ENCODE peak calls at places on chromosome 14, in eight cellular contexts. E, Z, S, M, I, K, N and L are unnamed samples.

GRCh38 chr14:87934185-87934584 is 58.8 kb downstream of the GALC start:
- DNase-seq in N (no peak), Z (no peak), I (no peak), K (no peak), S (no peak), E (no peak), M (no peak), L (no peak)

GRCh38 chr14:105093426-105094192 is 28.4 kb upstream of the GPR132 start:
- DNase-seq in M (peak; percentile 88), K (no peak), I (peak; percentile 81), S (peak; percentile 83), E (peak; percentile 93), N (peak; percentile 94), Z (peak; percentile 76), L (peak; percentile 67)

GRCh38 chr14:61139006-61139599 is 142.0 kb downstream of the TMEM30B start:
- DNase-seq in E (no peak), M (no peak), K (no peak), N (no peak), Z (no peak), I (no peak), S (no peak), L (no peak)

GRCh38 chr14:101444116-101444515 is 117.2 kb upstream of the DIO3 start:
- DNase-seq in N (no peak), E (no peak), M (no peak), K (no peak), I (no peak), S (peak; percentile 37), Z (no peak), L (no peak)

GRCh38 chr14:85533821-85534271 is 3.9 kb downstream of the FLRT2 start:
- DNase-seq in M (no peak), S (peak; percentile 35), K (no peak), Z (no peak), I (no peak), E (no peak), N (peak; percentile 61), L (peak; percentile 21)

GRCh38 chr14:89324501-89325298 is 92.3 kb downstream of the FOXN3 start:
- DNase-seq in K (no peak), Z (no peak), S (no peak), M (no peak), E (no peak), I (no peak), N (no peak), L (no peak)

GRCh38 chr14:52553671-52554575 is 1.3 kb downstream of the GPR137C start:
- DNase-seq in E (peak; percentile 96), N (peak; percentile 93), I (peak; percentile 86), Z (peak; percentile 88), S (peak; percentile 76), K (peak; percentile 5), M (peak; percentile 91), L (peak; percentile 90)

GRCh38 chr14:69716483-69717187 is 50.3 kb upstream of the SRSF5 start:
- DNase-seq in K (no peak), Z (no peak), I (peak; percentile 70), S (peak; percentile 97), M (peak; percentile 28), N (no peak), E (no peak), L (no peak)

GRCh38 chr14:68853749-68854148 is 60.9 kb upstream of the ZFP36L1 start:
- DNase-seq in Z (no peak), M (no peak), I (no peak), E (no peak), K (no peak), S (no peak), N (no peak), L (no peak)

GRCh38 chr14:42869681-42870080 is 1263.0 kb downstream of the LRFN5 start:
- DNase-seq in E (no peak), S (peak; percentile 6), M (no peak), N (no peak), Z (no peak), K (no peak), I (no peak), L (no peak)

GRCh38 chr14:69571879-69572633 is 2.6 kb downstream of the CCDC177 start:
- DNase-seq in M (peak; percentile 27), S (peak; percentile 53), E (no peak), K (no peak), N (no peak), Z (no peak), I (no peak), L (peak; percentile 52)

GRCh38 chr14:55915464-55915863 is 202.7 kb upstream of the PELI2 start:
- DNase-seq in E (no peak), M (no peak), K (no peak), Z (no peak), I (no peak), S (no peak), N (no peak), L (no peak)

GRCh38 chr14:104382361-104383087 is 197.0 kb upstream of the C14orf180 start:
- DNase-seq in E (peak; percentile 64), K (no peak), N (peak; percentile 53), Z (no peak), S (no peak), M (no peak), I (no peak), L (no peak)

GRCh38 chr14:56002876-56003625 is 115.2 kb upstream of the PELI2 start:
- DNase-seq in E (peak; percentile 74), I (no peak), Z (no peak), K (no peak), S (no peak), N (no peak), M (no peak), L (no peak)

GRCh38 chr14:73935666-73936065 is 14.2 kb downstream of the FAM161B start:
- DNase-seq in E (no peak), M (no peak), I (no peak), Z (no peak), K (no peak), N (no peak), S (no peak), L (no peak)

GRCh38 chr14:95040723-95041476 is 116.4 kb downstream of the DICER1 start:
- DNase-seq in S (no peak), Z (no peak), E (peak; percentile 32), M (no peak), K (no peak), N (peak; percentile 16), I (no peak), L (no peak)

GRCh38 chr14:80223696-80224465 is 12.6 kb upstream of the DIO2 start:
- DNase-seq in K (no peak), S (no peak), M (no peak), I (no peak), Z (no peak), E (no peak), N (no peak), L (no peak)

GRCh38 chr14:91269076-91269991 is 24.8 kb upstream of the GPR68 start:
- DNase-seq in S (no peak), K (no peak), I (no peak), Z (peak; percentile 35), M (peak; percentile 39), E (no peak), N (no peak), L (peak; percentile 69)
- H3K36me3 ChIP-seq in S (no peaks in the 10 kb centered on the region), K (peaks cover 6% of the 10 kb centered on the region), I (no peaks in the 10 kb centered on the region), Z (no peaks in the 10 kb centered on the region), M (peaks cover 6% of the 10 kb centered on the region), E (no peaks in the 10 kb centered on the region), N (no peaks in the 10 kb centered on the region), L (no peaks in the 10 kb centered on the region)

GRCh38 chr14:93977171-93977570 is 801 bp upstream of the ASB2 start:
- DNase-seq in K (no peak), N (no peak), M (no peak), S (no peak), E (no peak), I (no peak), Z (no peak), L (no peak)

GRCh38 chr14:93974833-93975232 is 1.5 kb downstream of the ASB2 start:
- DNase-seq in N (peak; percentile 77), Z (peak; percentile 50), I (no peak), K (no peak), E (no peak), M (no peak), S (no peak), L (no peak)

GRCh38 chr14:93977790-93978581 is 1.6 kb upstream of the ASB2 start:
- DNase-seq in I (no peak), E (no peak), Z (no peak), K (no peak), M (peak; percentile 54), S (peak; percentile 42), N (no peak), L (no peak)

GRCh38 chr14:93975791-93976476 is 436 bp downstream of the ASB2 start:
- DNase-seq in E (no peak), K (no peak), M (no peak), N (no peak), I (no peak), S (no peak), Z (no peak), L (peak; percentile 67)

DNA sequence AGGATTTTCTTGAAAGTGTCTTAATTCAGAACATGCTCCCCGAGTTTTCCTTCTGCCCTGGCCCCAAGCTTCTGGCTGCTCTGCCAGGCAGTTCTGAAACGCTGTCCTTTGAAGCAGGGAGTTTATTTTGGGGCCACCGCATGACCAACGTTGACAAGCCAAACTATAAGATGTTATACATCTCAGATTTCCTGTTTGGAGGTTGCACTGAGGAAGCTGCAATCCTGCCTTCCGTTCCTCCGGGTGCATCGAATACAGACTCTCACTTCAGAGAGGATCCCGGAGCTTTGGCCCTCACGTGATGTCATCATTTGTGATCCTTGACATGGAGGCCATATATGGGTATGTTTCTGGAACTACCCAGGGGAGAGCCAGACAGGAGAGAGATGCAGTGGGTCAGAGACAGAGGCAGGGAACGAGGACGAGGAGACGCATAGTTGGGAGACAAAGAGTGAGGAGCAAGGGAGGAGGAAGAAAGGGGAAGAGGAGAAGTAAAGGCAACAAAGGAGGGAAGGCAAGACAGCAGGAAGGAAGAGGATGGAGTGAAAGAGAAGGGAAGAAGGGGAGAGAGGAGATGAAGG is at the start of gene ASB2:
- DNase-seq in N (no peak), S (no peak), Z (no peak), K (no peak), M (peak; percentile 41), E (no peak), I (peak; percentile 35), L (no peak)
- H3K4me1 ChIP-seq in N (peaks cover 8% of the 10 kb centered on the region), S (no peaks in the 10 kb centered on the region), Z (peaks cover 23% of the 10 kb centered on the region), K (peaks cover 11% of the 10 kb centered on the region), M (peaks cover 25% of the 10 kb centered on the region), E (peaks cover 4% of the 10 kb centered on the region), I (peaks cover 5% of the 10 kb centered on the region), L (no peaks in the 10 kb centered on the region)

GRCh38 chr14:103298620-103299019 is 35.4 kb upstream of the EIF5 start:
- DNase-seq in E (peak; percentile 10), S (no peak), I (no peak), N (no peak), M (no peak), Z (no peak), K (no peak), L (no peak)
- TF ChIP-seq CTCF in E (no peak), S (no peak), I (no peak), N (no peak), M (no peak), Z (no peak), K (no peak), L (no peak)

DNA sequence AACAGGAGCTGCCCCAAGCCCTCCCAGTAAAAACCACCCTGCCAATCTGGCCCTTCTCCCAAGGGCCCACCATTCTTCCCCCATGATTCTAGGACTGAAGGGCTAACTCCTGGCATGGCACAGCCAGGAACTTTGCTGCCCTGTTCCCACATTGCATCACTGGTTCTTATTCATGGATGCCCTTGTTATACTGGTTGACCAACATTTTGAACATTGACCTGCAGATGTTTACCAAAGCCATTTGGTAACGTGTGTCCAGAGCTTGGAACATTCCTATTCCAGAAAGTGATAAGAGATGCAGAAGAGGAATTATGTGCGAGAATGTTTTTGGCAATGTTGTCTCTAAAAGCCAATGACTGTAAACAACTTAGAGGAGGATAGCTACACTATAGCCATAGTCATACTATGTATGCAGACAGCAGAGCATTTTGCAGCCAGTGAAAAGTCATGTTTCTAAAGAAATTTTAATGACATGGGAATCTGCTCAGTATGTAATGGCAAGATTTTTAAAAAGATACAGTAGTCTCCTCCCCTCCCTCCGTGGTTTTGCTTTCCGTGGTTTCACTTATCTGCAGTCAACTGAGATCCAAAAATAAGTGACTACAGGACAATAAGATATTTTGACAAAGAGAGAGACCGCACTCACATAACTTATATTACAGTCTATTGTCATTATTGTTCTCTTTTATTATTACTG is 108.8 kb downstream of the DAAM1 start:
- DNase-seq in S (no peak), M (no peak), N (no peak), E (no peak), Z (no peak), K (no peak), I (no peak), L (no peak)
- H3K36me3 ChIP-seq in S (peaks cover 4% of the 10 kb centered on the region), M (peaks cover 5% of the 10 kb centered on the region), N (peaks cover 2% of the 10 kb centered on the region), E (no peaks in the 10 kb centered on the region), Z (no peaks in the 10 kb centered on the region), K (no peaks in the 10 kb centered on the region), I (no peaks in the 10 kb centered on the region), L (no peaks in the 10 kb centered on the region)